ENCODE peak calls at places on chromosome 16, in seven cellular contexts. V, G, S, N, J, H and B are unnamed samples.

GRCh38 chr16:81558444-81559175 is 114.0 kb downstream of the CMIP start:
- DNase-seq in V (no peak), G (no peak), S (no peak), N (no peak), J (no peak), H (peak; percentile 82), B (no peak)

GRCh38 chr16:56102159-56102798 is 89.0 kb upstream of the GNAO1 start:
- DNase-seq in V (no peak), G (no peak), S (no peak), N (no peak), J (peak; percentile 11), H (no peak), B (no peak)

GRCh38 chr16:1938316-1938715 is 4.7 kb downstream of the MSRB1 start:
- DNase-seq in V (no peak), G (no peak), S (no peak), N (no peak), J (no peak), H (no peak), B (no peak)

GRCh38 chr16:87954826-87955225 is 3.6 kb downstream of the BANP start:
- DNase-seq in V (no peak), G (no peak), S (no peak), N (no peak), J (no peak), H (no peak), B (no peak)

GRCh38 chr16:25838724-25839186 is 147.0 kb downstream of the HS3ST4 start:
- DNase-seq in V (no peak), G (peak; percentile 19), S (peak; percentile 59), N (no peak), J (peak; percentile 65), H (peak; percentile 48), B (peak; percentile 42)

GRCh38 chr16:81645303-81645702 is 133.8 kb upstream of the PLCG2 start:
- DNase-seq in V (no peak), G (no peak), S (peak; percentile 74), N (no peak), J (peak; percentile 94), H (peak; percentile 60), B (peak; percentile 88)

GRCh38 chr16:78005881-78006280 is 16.5 kb upstream of the CLEC3A start:
- DNase-seq in V (no peak), G (peak; percentile 52), S (peak; percentile 4), N (no peak), J (no peak), H (peak; percentile 6), B (no peak)

GRCh38 chr16:30951785-30952184 is 2.9 kb downstream of the ORAI3 start:
- DNase-seq in V (no peak), G (no peak), S (peak; percentile 75), N (no peak), J (peak; percentile 95), H (no peak), B (no peak)

GRCh38 chr16:46801428-46802049 is 29.4 kb downstream of the C16orf87 start:
- DNase-seq in V (no peak), G (no peak), S (peak; percentile 18), N (no peak), J (peak; percentile 51), H (peak; percentile 37), B (peak; percentile 33)

GRCh38 chr16:49649013-49649785 is 206.7 kb downstream of the ZNF423 start:
- DNase-seq in V (no peak), G (no peak), S (peak; percentile 80), N (no peak), J (peak; percentile 11), H (no peak), B (no peak)

GRCh38 chr16:66964049-66964448 is 3.0 kb downstream of the CES3 start:
- DNase-seq in V (no peak), G (no peak), S (no peak), N (no peak), J (no peak), H (no peak), B (no peak)

GRCh38 chr16:53881371-53881770 is 177.4 kb downstream of the FTO start:
- DNase-seq in V (no peak), G (no peak), S (peak; percentile 90), N (no peak), J (peak; percentile 52), H (peak; percentile 74), B (peak; percentile 77)

GRCh38 chr16:54287018-54287757 is 601 bp upstream of the IRX3 start:
- DNase-seq in V (no peak), G (no peak), S (no peak), N (no peak), J (no peak), H (no peak), B (no peak)

GRCh38 chr16:81752225-81752875 is 26.7 kb upstream of the PLCG2 start:
- DNase-seq in V (no peak), G (no peak), S (no peak), N (peak; percentile 15), J (peak; percentile 7), H (no peak), B (no peak)

GRCh38 chr16:50360779-50361178 is 8.0 kb downstream of the BRD7 start:
- DNase-seq in V (no peak), G (no peak), S (peak; percentile 65), N (no peak), J (no peak), H (no peak), B (no peak)

GRCh38 chr16:83698964-83699363 is 108.8 kb upstream of the HSBP1 start:
- DNase-seq in V (no peak), G (no peak), S (no peak), N (no peak), J (no peak), H (no peak), B (no peak)

GRCh38 chr16:66342294-66342900 is 24.1 kb upstream of the CDH5 start:
- DNase-seq in V (no peak), G (peak; percentile 73), S (peak; percentile 16), N (no peak), J (peak; percentile 36), H (peak; percentile 43), B (no peak)

GRCh38 chr16:53154513-53154912 is 99.7 kb downstream of the CHD9 start:
- DNase-seq in V (no peak), G (no peak), S (no peak), N (no peak), J (no peak), H (no peak), B (no peak)

GRCh38 chr16:89982318-89982717 is 33.8 kb downstream of the DEF8 start:
- DNase-seq in V (no peak), G (no peak), S (no peak), N (peak; percentile 40), J (no peak), H (no peak), B (no peak)

GRCh38 chr16:3249020-3249419 is 7.4 kb downstream of the MEFV start:
- DNase-seq in V (no peak), G (no peak), S (no peak), N (no peak), J (no peak), H (no peak), B (no peak)
- TF ChIP-seq CTCF in V (no peak), G (no peak), S (no peak), N (no peak), J (no peak), H (no peak), B (no peak)

DNA sequence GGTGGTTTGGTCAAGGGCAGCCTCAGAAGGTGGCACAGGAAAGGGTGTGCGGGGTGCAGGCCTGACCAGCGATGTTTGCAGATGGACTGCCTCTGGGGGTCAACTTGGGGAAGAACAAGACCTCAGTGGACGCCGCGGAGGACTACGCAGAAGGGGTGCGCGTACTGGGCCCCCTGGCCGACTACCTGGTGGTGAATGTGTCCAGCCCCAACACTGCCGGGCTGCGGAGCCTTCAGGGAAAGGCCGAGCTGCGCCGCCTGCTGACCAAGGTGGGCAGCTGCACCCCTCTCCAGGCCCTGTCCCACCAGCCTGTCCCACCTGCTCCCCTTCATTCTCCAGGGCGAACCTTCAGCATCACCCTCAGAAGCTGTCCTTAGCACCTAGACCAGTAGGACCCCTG is 12.5 kb downstream of the DHODH start:
- DNase-seq in V (no peak), G (peak; percentile 80), S (no peak), N (no peak), J (no peak), H (no peak), B (no peak)
- TF ChIP-seq CTCF in V (no peak), G (peak; percentile 86), S (no peak), N (no peak), J (peak; percentile 45), H (no peak), B (no peak)

GRCh38 chr16:73878616-73879015 is 418.0 kb upstream of the PSMD7 start:
- DNase-seq in V (no peak), G (no peak), S (peak; percentile 75), N (no peak), J (peak; percentile 84), H (peak; percentile 78), B (peak; percentile 66)
- TF ChIP-seq CTCF in V (no peak), G (no peak), S (peak; percentile 61), N (peak; percentile 66), J (peak; percentile 61), H (peak; percentile 72), B (peak; percentile 76)

DNA sequence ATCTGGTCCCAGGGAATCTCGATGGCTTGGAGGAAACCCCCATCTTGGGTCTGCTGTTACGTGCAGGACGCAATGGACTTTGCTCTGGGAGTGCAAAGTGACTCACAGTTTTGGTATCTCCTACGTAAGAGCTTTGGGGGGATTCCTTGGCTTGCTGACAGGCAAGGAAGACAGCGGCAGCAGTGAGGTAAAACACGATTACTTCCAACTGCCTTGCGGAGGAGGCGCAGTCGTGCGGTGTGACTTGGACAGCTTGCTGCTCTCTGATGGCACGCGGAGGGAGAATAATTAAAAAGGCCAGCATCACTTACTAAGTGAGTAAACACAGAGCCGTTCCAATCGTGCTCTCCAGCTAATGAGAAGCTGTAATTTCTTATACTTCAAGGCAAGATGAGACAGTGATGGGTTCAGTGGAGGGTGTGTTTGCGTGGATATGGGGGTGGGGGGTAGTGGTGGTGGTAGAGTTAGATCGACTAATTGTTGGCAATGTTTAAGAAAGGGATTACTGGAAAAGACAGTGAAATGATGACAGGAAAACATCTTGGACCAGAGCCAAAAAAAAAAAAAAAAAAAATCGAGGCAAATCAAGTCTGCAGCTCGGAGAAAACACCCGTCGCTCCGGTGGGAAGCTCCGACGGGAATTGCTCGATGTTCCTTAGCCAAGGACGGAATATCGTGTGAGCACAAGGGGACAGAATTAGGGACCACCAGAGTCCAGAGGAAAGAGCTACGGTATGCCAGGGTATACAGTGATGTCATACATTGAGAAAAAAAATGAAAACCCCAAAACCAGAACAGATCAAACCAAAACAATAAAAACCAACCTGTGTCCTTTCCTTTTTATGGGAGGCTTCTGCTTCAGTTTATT is 184.9 kb upstream of the ZFHX3 start:
- DNase-seq in V (no peak), G (no peak), S (peak; percentile 94), N (no peak), J (peak; percentile 98), H (peak; percentile 92), B (peak; percentile 78)
- TF ChIP-seq CTCF in V (no peak), G (no peak), S (no peak), N (no peak), J (no peak), H (no peak), B (peak; percentile 21)

GRCh38 chr16:16171332-16171919 is 51.9 kb downstream of the ABCC6 start:
- DNase-seq in V (no peak), G (no peak), S (no peak), N (no peak), J (no peak), H (no peak), B (no peak)

GRCh38 chr16:16166952-16167351 is 56.3 kb downstream of the ABCC6 start:
- DNase-seq in V (no peak), G (no peak), S (no peak), N (no peak), J (no peak), H (no peak), B (no peak)

GRCh38 chr16:16166085-16166484 is 57.2 kb downstream of the ABCC6 start:
- DNase-seq in V (no peak), G (no peak), S (no peak), N (no peak), J (no peak), H (no peak), B (no peak)

GRCh38 chr16:16169615-16170014 is 53.7 kb downstream of the ABCC6 start:
- DNase-seq in V (no peak), G (no peak), S (no peak), N (no peak), J (no peak), H (no peak), B (no peak)

GRCh38 chr16:16167927-16168326 is 55.4 kb downstream of the ABCC6 start:
- DNase-seq in V (no peak), G (no peak), S (no peak), N (no peak), J (no peak), H (no peak), B (no peak)
- TF ChIP-seq CTCF in V (no peak), G (no peak), S (no peak), N (no peak), J (no peak), H (no peak), B (no peak)